ENCODE peak calls at places on chromosomes 7 and 10, in seven cellular contexts. Q, B, G, E, S, Z and Y are unnamed samples.

GRCh38 chr7:131225619-131226101 is 102.0 kb upstream of the MKLN1 start:
- DNase-seq in Q (no peak), B (no peak), G (no peak), E (no peak), S (no peak), Z (peak), Y (peak)

GRCh38 chr7:7696458-7697119 is 21.8 kb downstream of the RPA3 start:
- DNase-seq in Q (no peak), B (no peak), G (no peak), E (no peak), S (no peak), Z (no peak), Y (no peak)

GRCh38 chr7:132604090-132604489 is 27.8 kb upstream of the PLXNA4 start:
- DNase-seq in Q (no peak), B (no peak), G (no peak), E (no peak), S (no peak), Z (no peak), Y (no peak)

GRCh38 chr10:117441812-117442443 is 66.7 kb upstream of the PDZD8 start:
- DNase-seq in Q (peak), B (no peak), G (no peak), E (no peak), S (no peak), Z (no peak), Y (no peak)

GRCh38 chr10:71611709-71612422 is 107.7 kb downstream of the C10orf105 start:
- DNase-seq in Q (no peak), B (no peak), G (no peak), E (no peak), S (no peak), Z (no peak), Y (no peak)

GRCh38 chr7:76343931-76344321 is 14.9 kb downstream of the YWHAG start:
- DNase-seq in Q (no peak), B (no peak), G (no peak), E (no peak), S (no peak), Z (no peak), Y (no peak)

GRCh38 chr7:37431413-37431812 is 17.3 kb downstream of the ELMO1 start:
- DNase-seq in Q (no peak), B (no peak), G (no peak), E (no peak), S (no peak), Z (no peak), Y (no peak)

GRCh38 chr10:77840636-77841035 is 85.9 kb downstream of the DLG5 start:
- DNase-seq in Q (no peak), B (no peak), G (no peak), E (no peak), S (no peak), Z (no peak), Y (no peak)

GRCh38 chr7:23393636-23394035 is 76.7 kb downstream of the IGF2BP3 start:
- DNase-seq in Q (no peak), B (no peak), G (no peak), E (no peak), S (no peak), Z (no peak), Y (no peak)

GRCh38 chr7:110548372-110548771 is 542.6 kb upstream of the LRRN3 start:
- DNase-seq in Q (no peak), B (no peak), G (no peak), E (no peak), S (no peak), Z (no peak), Y (no peak)

GRCh38 chr10:11522821-11523245 is 88.6 kb downstream of the USP6NL start:
- DNase-seq in Q (no peak), B (no peak), G (no peak), E (no peak), S (no peak), Z (no peak), Y (peak)

GRCh38 chr7:85023066-85023687 is 163.7 kb downstream of the SEMA3D start:
- DNase-seq in Q (no peak), B (peak), G (peak), E (no peak), S (no peak), Z (no peak), Y (no peak)

GRCh38 chr7:143931739-143932138 is 3.3 kb upstream of the OR2F2 start:
- DNase-seq in Q (no peak), B (no peak), G (no peak), E (no peak), S (no peak), Z (no peak), Y (no peak)

DNA sequence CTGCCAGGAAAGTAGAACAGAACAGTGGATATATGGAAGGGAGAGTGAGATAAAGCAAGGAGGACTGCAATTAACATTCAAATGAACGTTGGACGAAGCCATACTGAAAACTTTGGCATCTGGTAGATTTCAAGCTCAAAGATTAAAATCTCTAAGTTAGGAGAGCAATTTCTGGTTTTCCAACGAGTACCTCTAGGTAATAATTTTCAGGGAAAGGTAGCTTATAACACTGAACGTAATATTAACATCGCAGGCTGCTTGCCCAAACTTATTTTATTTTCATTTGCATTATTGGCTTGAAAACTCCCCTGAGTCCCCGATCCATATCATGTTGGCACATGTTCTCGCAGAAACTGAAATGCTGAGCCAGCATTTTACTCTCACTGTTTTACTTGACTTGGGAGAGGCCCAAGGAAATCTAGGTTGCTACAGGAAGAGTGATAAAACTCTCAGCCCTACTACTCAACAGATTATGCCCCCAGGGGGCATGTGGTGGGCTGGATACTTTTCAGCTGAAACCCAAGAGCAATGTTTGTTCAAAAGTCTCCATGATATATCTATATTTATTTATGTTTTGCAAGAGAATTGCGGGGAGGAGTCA is 183.6 kb upstream of the HABP2 start:
- DNase-seq in Q (no peak), B (no peak), G (no peak), E (no peak), S (peak), Z (no peak), Y (no peak)
- H3K4me3 ChIP-seq in Q (no peak), B (no peak), G (no peak), E (no peak), S (no peak), Z (no peak), Y (no peak)

GRCh38 chr10:102465466-102465865 is 14.1 kb upstream of the C10orf95 start:
- DNase-seq in Q (no peak), B (no peak), G (no peak), E (no peak), S (no peak), Z (no peak), Y (no peak)

GRCh38 chr10:102463983-102464382 is 12.6 kb upstream of the C10orf95 start:
- DNase-seq in Q (no peak), B (no peak), G (no peak), E (no peak), S (no peak), Z (no peak), Y (no peak)

GRCh38 chr10:102460836-102461186 is 9.5 kb upstream of the C10orf95 start:
- DNase-seq in Q (no peak), B (no peak), G (no peak), E (no peak), S (no peak), Z (no peak), Y (no peak)

GRCh38 chr10:102461187-102462054 is 10.1 kb upstream of the C10orf95 start:
- DNase-seq in Q (peak), B (peak), G (peak), E (peak), S (peak), Z (peak), Y (peak)

DNA sequence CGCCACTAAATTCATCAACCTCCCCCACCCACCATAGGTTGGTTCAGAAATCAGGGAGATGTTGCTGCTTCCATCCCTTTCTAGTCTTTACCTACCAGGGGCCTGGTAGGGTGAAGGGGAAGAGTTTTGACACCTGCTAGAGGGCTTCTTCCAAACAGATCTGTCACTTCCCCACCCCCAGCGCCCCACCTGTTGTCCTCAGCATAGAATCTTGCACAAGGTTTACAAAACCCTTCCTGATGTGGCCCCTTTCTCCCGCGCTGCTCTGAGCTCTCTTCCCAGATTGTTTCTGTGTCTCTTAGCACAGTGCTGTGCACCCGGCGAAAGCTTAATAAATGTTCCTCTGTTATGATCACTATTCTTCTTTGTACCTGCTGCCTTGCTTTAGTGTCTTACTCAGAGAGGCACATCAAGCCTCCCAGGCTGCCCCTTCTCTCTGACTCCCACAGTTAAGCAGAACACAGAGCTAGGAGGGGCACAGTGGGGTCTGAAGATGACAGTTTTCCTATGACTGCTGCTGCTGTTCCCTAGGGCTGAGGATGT is 11.2 kb upstream of the C10orf95 start:
- DNase-seq in Q (no peak), B (no peak), G (no peak), E (no peak), S (no peak), Z (no peak), Y (no peak)
- H3K27ac ChIP-seq in Q (no peak), B (no peak), G (no peak), E (no peak), S (no peak), Z (no peak), Y (no peak)

DNA sequence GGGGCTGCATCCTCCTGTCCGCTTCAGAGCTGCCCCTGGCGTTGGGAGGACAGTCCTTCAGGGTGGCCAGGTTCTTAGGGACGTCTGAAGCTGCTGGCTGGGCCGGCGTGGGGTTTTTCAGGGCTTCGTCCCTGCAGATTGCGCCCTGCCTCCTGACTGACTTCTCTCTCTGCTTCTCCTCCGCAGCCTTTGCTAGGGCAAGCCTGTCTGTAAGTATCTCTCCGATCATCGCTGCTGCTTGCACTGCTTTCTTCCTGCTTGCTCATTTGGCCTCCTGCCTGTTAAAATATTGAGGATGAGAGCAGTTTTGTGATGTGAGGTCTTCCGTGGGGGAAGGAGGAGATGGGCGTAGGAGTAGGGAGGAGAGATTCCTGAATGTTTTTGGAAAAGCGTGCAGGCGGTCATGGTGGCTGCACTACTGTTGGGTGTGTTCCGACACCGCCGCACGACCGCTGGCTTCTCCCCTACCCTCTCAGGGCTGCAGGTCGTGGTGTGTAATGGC is 25.3 kb downstream of the PFKFB3 start:
- DNase-seq in Q (no peak), B (no peak), G (no peak), E (no peak), S (peak), Z (peak), Y (no peak)
- H3K4me3 ChIP-seq in Q (no peak), B (no peak), G (no peak), E (no peak), S (no peak), Z (no peak), Y (no peak)

DNA sequence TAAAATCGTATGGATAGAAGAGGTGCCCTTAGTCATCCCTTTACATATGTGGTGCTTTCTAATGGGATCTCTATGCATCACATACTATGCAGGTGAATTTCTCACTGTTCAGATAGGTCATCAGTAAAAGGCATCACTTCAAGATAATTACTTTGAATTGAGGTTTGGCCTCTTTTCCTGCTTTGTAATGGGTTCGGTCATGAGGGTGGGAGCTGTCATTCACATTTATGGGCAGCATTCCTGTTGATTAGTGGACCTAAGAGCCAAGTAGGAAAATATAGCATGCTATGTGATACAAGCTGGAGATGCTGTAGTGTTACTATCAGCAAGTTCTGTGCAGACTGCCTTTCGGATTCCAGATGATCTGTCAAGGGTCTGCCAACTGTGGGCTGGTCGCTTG is 156.3 kb downstream of the LCOR start:
- DNase-seq in Q (no peak), B (no peak), G (no peak), E (no peak), S (no peak), Z (no peak), Y (no peak)
- H3K27ac ChIP-seq in Q (no peak), B (no peak), G (no peak), E (no peak), S (no peak), Z (no peak), Y (no peak)

DNA sequence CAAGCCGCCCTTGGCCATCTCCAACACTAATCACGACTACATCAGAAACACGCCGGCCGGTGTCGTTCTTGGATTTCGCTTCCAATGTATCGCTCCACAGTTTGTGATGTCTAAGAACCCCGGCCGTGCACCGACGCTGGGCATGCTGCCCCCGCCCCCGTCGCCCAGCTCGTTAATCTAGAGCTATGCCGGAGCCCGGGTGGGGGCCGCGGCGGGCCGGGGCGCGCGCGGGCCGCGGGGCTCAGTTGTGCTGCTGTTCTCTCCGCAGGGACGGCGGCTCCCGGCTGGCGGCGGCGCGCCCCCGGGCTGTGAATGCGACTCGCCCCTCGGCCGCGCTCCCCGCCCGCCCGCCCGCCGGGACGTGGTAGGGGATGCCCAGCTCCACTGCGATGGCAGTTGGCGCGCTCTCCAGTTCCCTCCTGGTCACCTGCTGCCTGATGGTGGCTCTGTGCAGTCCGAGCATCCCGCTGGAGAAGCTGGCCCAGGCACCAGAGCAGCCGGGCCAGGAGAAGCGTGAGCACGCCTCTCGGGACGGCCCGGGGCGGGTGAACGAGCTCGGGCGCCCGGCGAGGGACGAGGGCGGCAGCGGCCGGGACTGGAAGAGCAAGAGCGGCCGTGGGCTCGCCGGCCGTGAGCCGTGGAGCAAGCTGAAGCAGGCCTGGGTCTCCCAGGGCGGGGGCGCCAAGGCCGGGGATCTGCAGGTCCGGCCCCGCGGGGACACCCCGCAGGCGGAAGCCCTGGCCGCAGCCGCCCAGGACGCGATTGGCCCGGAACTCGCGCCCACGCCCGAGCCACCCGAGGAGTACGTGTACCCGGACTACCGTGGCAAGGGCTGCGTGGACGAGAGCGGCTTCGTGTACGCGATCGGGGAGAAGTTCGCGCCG is 1.9 kb downstream of the VWC2 start:
- DNase-seq in Q (no peak), B (peak), G (peak), E (no peak), S (peak), Z (peak), Y (peak)
- H3K4me3 ChIP-seq in Q (no peak), B (peak), G (peak), E (no peak), S (no peak), Z (peak), Y (peak)

GRCh38 chr7:128154519-128154918 is 86.6 kb upstream of the LEP start:
- DNase-seq in Q (no peak), B (peak), G (no peak), E (no peak), S (no peak), Z (no peak), Y (no peak)
- H3K27ac ChIP-seq in Q (no peak), B (no peak), G (no peak), E (no peak), S (no peak), Z (no peak), Y (no peak)

GRCh38 chr7:116538138-116538537 is 13.3 kb downstream of the CAV1 start:
- DNase-seq in Q (no peak), B (no peak), G (no peak), E (no peak), S (no peak), Z (no peak), Y (no peak)

GRCh38 chr7:116532102-116532501 is 7.3 kb downstream of the CAV1 start:
- DNase-seq in Q (no peak), B (no peak), G (no peak), E (no peak), S (no peak), Z (no peak), Y (no peak)

GRCh38 chr7:116534790-116535189 is 10.0 kb downstream of the CAV1 start:
- DNase-seq in Q (no peak), B (no peak), G (no peak), E (no peak), S (no peak), Z (no peak), Y (no peak)

GRCh38 chr7:116539879-116540278 is 15.0 kb downstream of the CAV1 start:
- DNase-seq in Q (no peak), B (no peak), G (no peak), E (no peak), S (no peak), Z (no peak), Y (no peak)

GRCh38 chr7:116535416-116535815 is 10.6 kb downstream of the CAV1 start:
- DNase-seq in Q (no peak), B (no peak), G (no peak), E (no peak), S (no peak), Z (no peak), Y (no peak)
- H3K4me3 ChIP-seq in Q (no peak), B (no peak), G (no peak), E (no peak), S (no peak), Z (no peak), Y (no peak)

DNA sequence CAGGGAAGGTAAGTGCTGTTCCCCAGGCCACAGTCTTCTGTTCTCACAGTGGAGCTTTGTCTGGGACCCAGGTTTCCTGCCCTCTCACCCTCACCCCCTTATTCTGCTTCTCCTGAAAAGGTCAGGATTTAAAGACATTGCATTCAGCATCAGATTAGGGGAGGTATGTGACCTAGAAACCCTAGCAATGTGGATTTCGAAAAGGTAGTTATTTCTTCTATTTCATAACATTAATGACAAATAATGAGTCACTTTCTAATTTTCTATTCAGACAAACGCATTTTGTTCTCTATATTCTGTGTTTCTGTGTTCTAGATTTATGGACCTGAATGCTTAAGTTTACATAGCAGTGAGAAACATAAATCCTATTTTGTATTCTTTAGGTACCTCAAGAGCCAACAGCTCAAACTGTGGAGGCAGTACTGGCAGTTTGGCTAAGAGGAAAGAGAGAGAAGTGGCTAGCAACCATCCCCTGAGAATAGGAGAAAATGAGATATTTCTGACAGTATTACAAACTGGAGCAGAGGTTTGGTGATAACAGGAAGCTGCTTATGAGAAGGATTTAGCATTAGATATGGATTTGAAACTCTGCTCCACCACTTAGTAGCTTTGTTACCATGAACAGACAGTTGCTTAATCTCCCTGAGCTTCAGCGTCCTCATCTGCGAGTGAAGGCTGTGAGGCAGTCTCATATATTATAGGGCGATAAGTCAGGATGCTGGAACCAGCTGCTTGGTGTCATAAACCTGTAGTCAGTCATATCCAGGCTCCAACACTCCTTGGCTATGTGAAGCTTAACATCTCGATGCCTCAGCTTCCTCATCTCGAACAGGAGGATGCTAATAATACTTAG is 28.2 kb downstream of the CDK14 start:
- DNase-seq in Q (no peak), B (no peak), G (no peak), E (no peak), S (no peak), Z (no peak), Y (no peak)
- H3K27ac ChIP-seq in Q (no peak), B (no peak), G (peak), E (no peak), S (no peak), Z (no peak), Y (peak)